ENCODE peak calls at places on chromosomes 2 and 18, in six cellular contexts. D is uterus, N is right lobe of liver, B is Peyer's patch, F is stomach, Z is heart left ventricle. O is an unnamed sample.

GRCh38 chr2:226893206-226893605 is 57.4 kb downstream of the RHBDD1 start:
- DNase-seq in F (no peak), B (no peak), N (no peak), Z (no peak), D (no peak), O (no peak)

GRCh38 chr18:67318651-67319050 is 197.9 kb downstream of the DSEL start:
- DNase-seq in B (no peak), Z (no peak), D (no peak), N (no peak), F (no peak), O (no peak)

GRCh38 chr2:62920070-62920469 is 130.6 kb upstream of the OTX1 start:
- DNase-seq in N (no peak), B (no peak), F (no peak), D (no peak), Z (no peak), O (no peak)

GRCh38 chr2:86047575-86048382 is 57.9 kb downstream of the POLR1A start:
- DNase-seq in D (no peak), F (no peak), B (no peak), Z (no peak), N (no peak), O (no peak)

GRCh38 chr18:70452501-70452900 is 163.7 kb downstream of the SOCS6 start:
- DNase-seq in F (no peak), Z (no peak), B (no peak), D (no peak), N (no peak), O (no peak)

GRCh38 chr2:104933518-104933917 is 79.6 kb downstream of the POU3F3 start:
- DNase-seq in N (no peak), Z (no peak), F (no peak), D (no peak), B (no peak), O (no peak)

GRCh38 chr2:28355521-28356094 is 37.0 kb upstream of the FOSL2 start:
- DNase-seq in Z (peak; percentile 85), F (peak; percentile 92), D (peak; percentile 73), B (no peak), N (peak; percentile 93), O (peak; percentile 48)

GRCh38 chr2:240430595-240430994 is 4.9 kb upstream of the GPC1 start:
- DNase-seq in B (no peak), F (no peak), D (no peak), Z (no peak), N (no peak), O (peak; percentile 8)

GRCh38 chr2:31199206-31199605 is 18.1 kb downstream of the CAPN14 start:
- DNase-seq in N (no peak), B (no peak), D (no peak), F (no peak), Z (no peak), O (no peak)

GRCh38 chr18:77086656-77087390 is 45.8 kb downstream of the MBP start:
- DNase-seq in D (no peak), B (no peak), N (peak; percentile 74), Z (peak; percentile 52), F (no peak), O (no peak)

GRCh38 chr2:212618636-212619035 is 80.0 kb upstream of the ERBB4 start:
- DNase-seq in Z (no peak), F (no peak), B (no peak), D (no peak), N (no peak), O (no peak)

GRCh38 chr2:148643421-148643820 is 1.1 kb upstream of the EPC2 start:
- DNase-seq in N (no peak), D (no peak), Z (no peak), F (no peak), B (no peak), O (no peak)

GRCh38 chr18:9575558-9575957 is 38.8 kb downstream of the PPP4R1 start:
- DNase-seq in F (peak; percentile 85), B (peak; percentile 87), N (peak; percentile 62), D (peak; percentile 81), Z (peak; percentile 80), O (peak; percentile 90)

GRCh38 chr2:143150287-143150686 is 21.1 kb downstream of the ARHGAP15 start:
- DNase-seq in N (no peak), B (no peak), D (no peak), Z (no peak), F (no peak), O (no peak)

GRCh38 chr2:132617989-132618388 is 52.0 kb downstream of the LYPD1 start:
- DNase-seq in N (no peak), D (no peak), Z (no peak), B (no peak), F (no peak), O (no peak)

GRCh38 chr2:118974103-118974911 is 32.3 kb downstream of the MARCO start:
- DNase-seq in D (no peak), B (no peak), F (no peak), Z (peak; percentile 60), N (no peak), O (no peak)

GRCh38 chr18:11845653-11846052 is 5.6 kb upstream of the CHMP1B start:
- DNase-seq in F (no peak), B (no peak), Z (no peak), N (no peak), D (no peak), O (no peak)

GRCh38 chr2:156339110-156339847 is 6.8 kb upstream of the NR4A2 start:
- DNase-seq in Z (no peak), N (no peak), D (no peak), F (peak; percentile 50), B (no peak), O (peak; percentile 21)

GRCh38 chr2:604826-605524 is 72.2 kb downstream of the TMEM18 start:
- DNase-seq in Z (no peak), F (no peak), N (no peak), B (no peak), D (no peak), O (no peak)

GRCh38 chr2:201642579-201643215 is 606 bp downstream of the TMEM237 start:
- DNase-seq in Z (peak; percentile 82), D (peak; percentile 75), F (peak; percentile 83), B (peak; percentile 88), N (peak; percentile 85), O (peak; percentile 83)
- TF ChIP-seq POLR2A in Z (no peak), D (peak; percentile 92), F (no peak), B (peak; percentile 49), N (peak; percentile 32), O (peak; percentile 76)

GRCh38 chr18:34943587-34943986 is 97.6 kb upstream of the MAPRE2 start:
- DNase-seq in F (no peak), D (no peak), Z (no peak), N (no peak), B (no peak), O (no peak)

GRCh38 chr18:34942276-34942675 is 98.9 kb upstream of the MAPRE2 start:
- DNase-seq in F (no peak), D (no peak), B (no peak), N (no peak), Z (no peak), O (no peak)

GRCh38 chr18:34947711-34948125 is 93.5 kb upstream of the MAPRE2 start:
- DNase-seq in F (no peak), Z (no peak), N (no peak), D (no peak), B (no peak), O (no peak)

GRCh38 chr18:34938102-34938501 is 103.1 kb upstream of the MAPRE2 start:
- DNase-seq in F (no peak), N (no peak), B (no peak), D (no peak), Z (no peak), O (no peak)

GRCh38 chr18:34942975-34943374 is 98.2 kb upstream of the MAPRE2 start:
- DNase-seq in F (peak; percentile 49), Z (no peak), B (peak; percentile 67), N (no peak), D (no peak), O (no peak)
- TF ChIP-seq CTCF in F (no peak), Z (no peak), B (peak; percentile 52), N (no peak), D (no peak), O (no peak)

GRCh38 chr2:3574155-3574554 is 905 bp upstream of the RPS7 start:
- DNase-seq in D (no peak), N (no peak), F (no peak), Z (no peak), B (no peak), O (no peak)

GRCh38 chr2:3581367-3582262 is 6.6 kb downstream of the RPS7 start:
- DNase-seq in D (no peak), N (no peak), Z (no peak), F (no peak), B (no peak), O (no peak)

GRCh38 chr2:3580449-3580848 is 5.4 kb downstream of the RPS7 start:
- DNase-seq in D (no peak), Z (no peak), F (no peak), B (no peak), N (no peak), O (no peak)

GRCh38 chr2:3575534-3576324 is 669 bp downstream of the RPS7 start:
- DNase-seq in Z (no peak), B (peak; percentile 55), D (no peak), F (no peak), N (no peak), O (peak; percentile 16)

DNA sequence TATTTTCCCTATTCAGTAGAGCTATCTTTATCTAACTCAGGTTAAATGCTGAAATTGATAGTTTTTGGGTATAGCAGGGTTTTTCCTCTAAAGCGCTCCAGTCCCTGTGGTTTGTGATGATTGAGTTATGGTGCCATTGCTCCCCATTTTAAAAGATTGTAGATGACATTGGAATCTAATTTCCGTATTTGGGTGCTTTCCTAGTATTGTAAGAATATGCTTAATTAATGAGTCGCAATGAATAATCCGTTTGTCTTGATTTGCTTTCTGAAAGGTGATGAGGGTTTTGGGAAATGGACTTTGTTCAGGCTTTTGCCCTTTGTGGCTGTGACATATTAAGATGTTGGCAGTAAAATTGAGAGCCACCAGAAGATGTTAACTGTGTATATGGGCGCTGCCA is 3.9 kb downstream of the RPS7 start:
- DNase-seq in N (no peak), F (no peak), Z (no peak), D (no peak), B (no peak), O (no peak)
- TF ChIP-seq POLR2A in N (no peak), F (no peak), Z (no peak), D (no peak), B (no peak), O (no peak)

DNA sequence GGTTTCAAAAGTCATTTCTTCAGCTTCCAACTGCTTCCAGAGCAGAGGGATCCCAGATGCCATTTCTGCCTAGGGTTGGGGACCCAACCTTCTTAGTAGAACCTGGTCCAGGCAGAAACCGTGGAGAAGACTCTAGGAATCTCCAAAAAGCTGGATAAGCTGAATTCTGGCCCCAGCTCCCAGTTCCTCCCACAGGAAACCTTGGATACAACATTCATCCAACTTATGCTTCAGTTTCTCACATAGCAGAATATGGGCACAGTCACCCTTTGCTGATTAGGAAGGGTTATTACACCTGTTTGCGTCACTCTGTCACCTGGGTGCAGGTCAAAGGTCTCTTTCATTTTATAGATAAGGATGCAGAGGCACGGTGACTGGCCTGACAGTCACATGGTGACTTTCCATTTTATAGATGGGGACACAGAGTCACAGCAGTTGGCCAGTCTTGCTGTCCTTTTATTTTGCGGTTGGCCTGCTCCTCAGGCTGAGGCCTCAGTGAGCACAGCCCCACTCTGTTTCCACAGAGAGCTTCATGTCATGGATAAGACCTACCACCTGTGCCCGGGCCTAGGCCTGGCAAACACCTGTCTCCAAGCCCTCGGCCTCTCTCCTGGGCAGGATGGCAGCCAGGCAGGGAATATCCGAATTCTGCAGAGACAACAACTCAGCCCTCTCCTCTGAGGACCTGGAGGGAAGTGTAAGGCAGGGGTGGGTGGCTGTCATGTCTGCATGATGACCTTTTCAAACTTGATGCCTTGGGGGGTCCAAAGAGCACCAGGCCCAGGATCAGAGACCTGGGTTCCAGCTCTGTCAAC is 148.8 kb downstream of the SMAD7 start:
- DNase-seq in N (no peak), F (peak; percentile 35), Z (peak; percentile 15), D (peak; percentile 6), B (peak; percentile 81), O (peak; percentile 61)
- TF ChIP-seq CTCF in N (no peak), F (no peak), Z (no peak), D (no peak), B (peak; percentile 2), O (no peak)